ENCODE peak calls at places on chromosomes 6 and 20, in four cellular contexts. G is GM12878, X is GM23338, K is HCT116. C is an unnamed sample.

GRCh38 chr6:44254957-44255808 is 2.1 kb downstream of the SLC35B2 start:
- DNase-seq in G (no peak), X (peak), K (no peak), C (no peak)

GRCh38 chr6:159815410-159815809 is 15.3 kb downstream of the PNLDC1 start:
- DNase-seq in G (no peak), X (no peak), K (no peak), C (no peak)

GRCh38 chr20:2694519-2694918 is 1.9 kb downstream of the EBF4 start:
- DNase-seq in G (no peak), X (no peak), K (no peak), C (no peak)

GRCh38 chr20:52230406-52230805 is 38.8 kb upstream of the ZFP64 start:
- DNase-seq in G (no peak), X (no peak), K (no peak), C (peak)

GRCh38 chr6:64415936-64416335 is 780.3 kb downstream of the PHF3 start:
- DNase-seq in G (no peak), X (no peak), K (no peak), C (no peak)

GRCh38 chr20:36170542-36171215 is 16.1 kb downstream of the EPB41L1 start:
- DNase-seq in G (no peak), X (no peak), K (no peak), C (no peak)

GRCh38 chr20:38426006-38426405 is 9.1 kb downstream of the SNHG17 start:
- DNase-seq in G (no peak), X (no peak), K (no peak), C (no peak)

GRCh38 chr6:139752086-139752485 is 377.6 kb upstream of the CITED2 start:
- DNase-seq in G (no peak), X (no peak), K (no peak), C (no peak)

GRCh38 chr20:36501367-36502006 is 39.8 kb upstream of the MYL9 start:
- DNase-seq in G (no peak), X (no peak), K (no peak), C (no peak)

GRCh38 chr6:117666881-117667280 is 8.4 kb upstream of the NUS1 start:
- DNase-seq in G (no peak), X (no peak), K (no peak), C (no peak)

GRCh38 chr6:88502391-88502790 is 336.2 kb upstream of the CNR1 start:
- DNase-seq in G (no peak), X (no peak), K (no peak), C (no peak)

GRCh38 chr6:166466178-166467122 is 83.7 kb upstream of the MPC1 start:
- DNase-seq in G (no peak), X (no peak), K (no peak), C (no peak)

GRCh38 chr6:134784336-134784735 is 165.6 kb downstream of the ALDH8A1 start:
- DNase-seq in G (no peak), X (no peak), K (no peak), C (no peak)

GRCh38 chr20:53365676-53366075 is 228.0 kb downstream of the ZNF217 start:
- DNase-seq in G (no peak), X (no peak), K (no peak), C (no peak)

GRCh38 chr20:20076297-20077065 is 24.1 kb downstream of the CFAP61 start:
- DNase-seq in G (no peak), X (no peak), K (no peak), C (no peak)

GRCh38 chr6:113558966-113559365 is 298.2 kb upstream of the MARCKS start:
- DNase-seq in G (no peak), X (no peak), K (no peak), C (no peak)

GRCh38 chr6:167736486-167737204 is 90.1 kb upstream of the AFDN start:
- DNase-seq in G (no peak), X (no peak), K (no peak), C (no peak)

GRCh38 chr20:34626978-34627377 is 49.9 kb downstream of the PIGU start:
- DNase-seq in G (no peak), X (no peak), K (no peak), C (no peak)

GRCh38 chr20:5612476-5613291 is 137.5 kb upstream of the SHLD1 start:
- DNase-seq in G (no peak), X (no peak), K (no peak), C (no peak)

GRCh38 chr6:37620519-37620918 is 77.2 kb downstream of the MDGA1 start:
- DNase-seq in G (no peak), X (no peak), K (no peak), C (no peak)

GRCh38 chr6:36504982-36505381 is 42.3 kb downstream of the STK38 start:
- DNase-seq in G (no peak), X (no peak), K (no peak), C (no peak)

GRCh38 chr6:140671926-140672325 is 1297.5 kb upstream of the CITED2 start:
- DNase-seq in G (no peak), X (peak), K (peak), C (no peak)

GRCh38 chr6:112626468-112627082 is 279.4 kb downstream of the RFPL4B start:
- DNase-seq in G (no peak), X (no peak), K (no peak), C (no peak)

GRCh38 chr20:14955396-14955795 is 618.0 kb upstream of the FLRT3 start:
- DNase-seq in G (no peak), X (no peak), K (no peak), C (no peak)

GRCh38 chr6:38146021-38146657 is 326.6 kb downstream of the ZFAND3 start:
- DNase-seq in G (no peak), X (no peak), K (no peak), C (no peak)

GRCh38 chr6:10310826-10311225 is 104.0 kb downstream of the TFAP2A start:
- DNase-seq in G (no peak), X (no peak), K (peak), C (no peak)

GRCh38 chr20:50339196-50339901 is 148.7 kb downstream of the CEBPB start:
- DNase-seq in G (no peak), X (no peak), K (no peak), C (no peak)

GRCh38 chr6:44263357-44264100 is 1.8 kb downstream of the NFKBIE start:
- DNase-seq in G (no peak), X (peak), K (no peak), C (no peak)

GRCh38 chr6:146892283-146892612 is 293.5 kb downstream of the ADGB start:
- DNase-seq in G (no peak), X (no peak), K (no peak), C (no peak)

GRCh38 chr6:35091353-35092083 is 49.6 kb downstream of the TCP11 start:
- DNase-seq in G (no peak), X (no peak), K (no peak), C (no peak)

GRCh38 chr20:63696311-63696627 is 183 bp upstream of the TNFRSF6B start:
- DNase-seq in G (no peak), X (peak), K (peak), C (no peak)

GRCh38 chr6:112040933-112041332 is 13.0 kb upstream of the CCN6 start:
- DNase-seq in G (no peak), X (no peak), K (no peak), C (no peak)

GRCh38 chr6:134195164-134195906 is 122.6 kb downstream of the SGK1 start:
- DNase-seq in G (no peak), X (no peak), K (no peak), C (no peak)

GRCh38 chr6:88785478-88785877 is 177.9 kb downstream of the RNGTT start:
- DNase-seq in G (no peak), X (no peak), K (no peak), C (no peak)

GRCh38 chr20:21522479-21523397 is 8.9 kb upstream of the NKX2-2 start:
- DNase-seq in G (no peak), X (peak), K (no peak), C (no peak)

GRCh38 chr20:2946988-2947961 is 74.0 kb downstream of the PTPRA start:
- DNase-seq in G (no peak), X (no peak), K (no peak), C (peak)

GRCh38 chr20:25453035-25453810 is 45.8 kb downstream of the GINS1 start:
- DNase-seq in G (no peak), X (no peak), K (no peak), C (no peak)

GRCh38 chr6:63802606-63803206 is 167.1 kb downstream of the PHF3 start:
- DNase-seq in G (no peak), X (peak), K (no peak), C (no peak)

GRCh38 chr6:54003316-54003715 is 107.9 kb upstream of the MLIP start:
- DNase-seq in G (no peak), X (peak), K (no peak), C (no peak)

GRCh38 chr20:7497985-7498384 is 442.3 kb downstream of the HAO1 start:
- DNase-seq in G (no peak), X (no peak), K (no peak), C (no peak)
- TF ChIP-seq POLR2AphosphoS5 in G (no peak), X (no peak), K (no peak), C (no peak)

GRCh38 chr6:39310542-39310941 is 3.7 kb downstream of the KCNK17 start:
- DNase-seq in G (no peak), X (no peak), K (no peak), C (no peak)

GRCh38 chr6:39307462-39307861 is 6.8 kb downstream of the KCNK17 start:
- DNase-seq in G (no peak), X (no peak), K (no peak), C (no peak)

GRCh38 chr6:39312912-39313525 is 1.2 kb downstream of the KCNK17 start:
- DNase-seq in G (no peak), X (no peak), K (no peak), C (no peak)

GRCh38 chr6:39313526-39314272 is 520 bp downstream of the KCNK17 start:
- DNase-seq in G (no peak), X (peak), K (no peak), C (no peak)

GRCh38 chr6:39309942-39310531 is 4.2 kb downstream of the KCNK17 start:
- DNase-seq in G (no peak), X (peak), K (peak), C (peak)
- TF ChIP-seq EZH2 in G (no peak), X (no peak), K (no peak), C (no peak)

GRCh38 chr6:30495993-30496392 is 6.7 kb downstream of the HLA-E start:
- DNase-seq in G (no peak), X (no peak), K (no peak), C (no peak)

GRCh38 chr6:30497714-30498113 is 8.4 kb downstream of the HLA-E start:
- DNase-seq in G (no peak), X (no peak), K (no peak), C (no peak)

DNA sequence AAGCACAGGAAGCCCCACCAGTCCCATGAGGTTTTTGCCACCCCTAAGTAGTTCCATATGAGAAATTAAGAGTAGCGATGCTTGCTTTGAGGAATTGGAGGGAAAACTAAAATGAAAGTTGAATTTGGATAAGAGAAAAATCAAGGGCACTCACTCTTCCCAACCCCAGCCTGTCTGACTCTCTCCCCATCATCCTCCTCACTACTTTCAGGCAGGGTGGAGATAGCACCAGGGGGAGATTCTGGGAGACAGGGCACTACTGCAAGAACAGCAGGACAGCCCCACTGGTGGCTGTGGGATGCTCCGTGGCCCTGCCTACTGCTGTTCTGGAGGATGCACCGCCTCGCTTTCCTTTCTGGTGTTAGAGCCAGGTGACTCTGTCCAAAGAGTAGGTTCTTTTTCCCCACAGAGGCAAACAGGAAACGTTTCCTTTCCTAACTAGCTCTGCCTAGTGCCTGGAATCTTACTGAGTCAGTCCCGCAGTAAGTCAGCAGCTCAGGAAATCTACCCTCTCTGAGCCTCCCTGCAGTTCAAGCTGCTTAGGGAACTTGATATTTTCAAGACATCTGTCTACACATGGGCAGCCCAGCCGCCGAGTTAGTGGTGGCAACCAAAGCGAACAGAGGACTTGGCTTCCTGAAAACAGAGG is 11.2 kb downstream of the HLA-E start:
- DNase-seq in G (no peak), X (no peak), K (no peak), C (no peak)
- TF ChIP-seq POLR2AphosphoS5 in G (no peak), X (no peak), K (no peak), C (no peak)

GRCh38 chr20:760751-761417 is 7.4 kb downstream of the SLC52A3 start:
- DNase-seq in G (no peak), X (peak), K (peak), C (no peak)
- TF ChIP-seq EZH2 in G (no peak), X (no peak), K (no peak), C (no peak)

C was measured in SK-N-MC.